ENCODE peak calls at places on chromosomes 11 and 22, in five cellular contexts. D is GM12878, H is H1, C is HepG2, V is K562. I is an unnamed sample.

GRCh38 chr11:122105009-122105828 is 10.8 kb downstream of the BLID start:
- DNase-seq in V (no peak), C (no peak), H (no peak), D (no peak), I (no peak)

GRCh38 chr11:65204646-65205601 is 23.2 kb downstream of the CAPN1 start:
- DNase-seq in C (peak), V (peak), D (no peak), H (no peak), I (peak)

GRCh38 chr11:62791501-62792192 is at the start of gene TMEM223:
- DNase-seq in C (peak), D (no peak), V (peak), H (no peak), I (peak)

GRCh38 chr11:63866211-63866610 is 27.3 kb downstream of the MARK2 start:
- DNase-seq in V (peak), D (peak), C (no peak), H (no peak), I (no peak)

GRCh38 chr11:72578541-72578940 is 95.7 kb downstream of the PDE2A start:
- DNase-seq in H (no peak), V (no peak), D (no peak), C (no peak), I (no peak)

GRCh38 chr22:28907311-28908008 is 24.1 kb downstream of the ZNRF3 start:
- DNase-seq in D (peak), V (no peak), H (no peak), C (no peak), I (no peak)

GRCh38 chr11:30128269-30128932 is 102.4 kb upstream of the FSHB start:
- DNase-seq in V (peak), H (no peak), D (no peak), C (peak), I (peak)

GRCh38 chr11:117421041-117421440 is 93.4 kb downstream of the CEP164 start:
- DNase-seq in C (no peak), H (no peak), V (no peak), D (no peak), I (no peak)

GRCh38 chr22:35630891-35631290 is 13.8 kb upstream of the MB start:
- DNase-seq in C (no peak), V (no peak), H (no peak), D (no peak), I (no peak)

GRCh38 chr11:64297722-64298358 is 2.3 kb upstream of the CATSPERZ start:
- DNase-seq in H (no peak), V (no peak), C (no peak), D (no peak), I (no peak)

GRCh38 chr11:74025467-74026166 is 16.7 kb upstream of the UCP3 start:
- DNase-seq in H (no peak), V (no peak), D (no peak), C (no peak), I (no peak)

GRCh38 chr11:124935548-124936514 is at the start of gene HEPACAM:
- DNase-seq in H (no peak), D (no peak), C (peak), V (no peak), I (no peak)

GRCh38 chr11:75547617-75548054 is 14.4 kb upstream of the SERPINH1 start:
- DNase-seq in C (peak), D (no peak), V (peak), H (no peak), I (peak)

GRCh38 chr11:9313648-9314290 is 624 bp downstream of the TMEM41B start:
- DNase-seq in D (no peak), C (no peak), V (peak), H (no peak), I (no peak)

GRCh38 chr11:107676341-107676740 is 35.5 kb downstream of the SLN start:
- DNase-seq in H (no peak), D (no peak), C (no peak), V (no peak), I (no peak)

GRCh38 chr11:86916330-86916729 is 38.9 kb downstream of the FZD4 start:
- DNase-seq in H (no peak), V (no peak), C (no peak), D (no peak), I (peak)

GRCh38 chr11:66720899-66721470 is 8.0 kb downstream of the SPTBN2 start:
- DNase-seq in C (no peak), H (no peak), D (no peak), V (no peak), I (no peak)

GRCh38 chr11:26158251-26158650 is 173.7 kb upstream of the ANO3 start:
- DNase-seq in V (no peak), H (no peak), C (no peak), D (no peak), I (no peak)

GRCh38 chr11:59189986-59190385 is 18.1 kb downstream of the DTX4 start:
- DNase-seq in H (no peak), C (no peak), D (no peak), V (no peak), I (no peak)

GRCh38 chr11:12229450-12230229 is 119.2 kb downstream of the MICAL2 start:
- DNase-seq in D (no peak), V (no peak), C (no peak), H (no peak), I (peak)
- TF ChIP-seq HDAC2 in D (no peak), V (no peak), C (no peak), H (no peak), I (no peak)

GRCh38 chr11:17263803-17264202 is 12.7 kb upstream of the NUCB2 start:
- DNase-seq in V (no peak), C (no peak), D (no peak), H (no peak), I (no peak)
- TF ChIP-seq HDAC2 in V (no peak), C (no peak), D (no peak), H (no peak), I (no peak)

DNA sequence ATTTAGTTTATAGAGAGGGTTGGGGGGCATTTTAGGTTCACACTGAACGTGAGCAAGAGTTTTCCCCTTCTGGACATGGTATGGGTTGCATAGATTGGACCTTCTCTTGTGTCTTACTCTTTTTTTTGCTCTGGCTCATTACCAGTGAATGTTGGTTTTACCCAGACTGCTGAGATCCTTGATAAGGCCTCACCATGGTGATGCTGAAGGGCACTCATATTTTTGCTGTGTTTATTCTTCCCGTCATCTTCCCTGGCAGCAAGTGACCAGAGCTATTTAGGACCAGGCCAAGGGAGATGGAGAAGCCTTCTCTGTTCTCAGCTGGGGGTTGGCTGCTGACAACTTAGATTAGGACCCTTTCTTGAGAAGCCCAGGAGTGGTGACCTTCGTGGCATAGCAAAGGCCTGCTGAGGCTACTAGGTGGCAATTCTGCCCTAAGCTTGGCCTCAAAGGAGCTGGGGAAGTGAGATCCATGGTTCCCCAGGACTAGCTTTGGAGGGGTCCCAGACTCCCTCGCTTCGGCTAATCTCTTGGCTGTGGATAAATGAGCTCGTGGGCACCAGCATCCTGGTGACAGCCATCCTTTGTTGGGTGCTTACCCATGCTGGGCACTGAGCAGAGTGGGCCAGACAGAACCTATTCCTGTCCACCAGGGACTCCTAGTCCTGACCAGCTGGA is 47.3 kb downstream of the GRIK4 start:
- DNase-seq in D (no peak), C (no peak), V (no peak), H (no peak), I (no peak)
- TF ChIP-seq HDAC2 in D (no peak), C (no peak), V (no peak), H (no peak), I (no peak)

DNA sequence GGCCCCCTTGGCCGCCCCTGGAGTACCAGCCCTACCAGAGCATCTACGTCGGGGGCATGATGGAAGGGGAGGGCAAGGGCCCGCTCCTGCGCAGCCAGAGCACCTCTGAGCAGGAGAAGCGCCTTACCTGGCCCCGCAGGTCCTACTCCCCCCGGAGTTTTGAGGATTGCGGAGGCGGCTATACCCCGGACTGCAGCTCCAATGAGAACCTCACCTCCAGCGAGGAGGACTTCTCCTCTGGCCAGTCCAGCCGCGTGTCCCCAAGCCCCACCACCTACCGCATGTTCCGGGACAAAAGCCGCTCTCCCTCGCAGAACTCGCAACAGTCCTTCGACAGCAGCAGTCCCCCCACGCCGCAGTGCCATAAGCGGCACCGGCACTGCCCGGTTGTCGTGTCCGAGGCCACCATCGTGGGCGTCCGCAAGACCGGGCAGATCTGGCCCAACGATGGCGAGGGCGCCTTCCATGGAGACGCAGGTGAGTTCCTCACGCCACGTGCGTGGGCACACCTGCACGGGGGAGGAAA is 1.5 kb downstream of the BCR start:
- DNase-seq in H (no peak), D (no peak), C (no peak), V (peak), I (no peak)
- TF ChIP-seq HDAC2 in H (no peak), D (no peak), C (no peak), V (no peak), I (no peak)

GRCh38 chr22:31926086-31926485 is 18.2 kb upstream of the YWHAH start:
- DNase-seq in H (no peak), C (no peak), V (no peak), D (no peak), I (no peak)

GRCh38 chr22:31923166-31923565 is 21.2 kb upstream of the YWHAH start:
- DNase-seq in D (no peak), H (no peak), V (no peak), C (no peak), I (no peak)

GRCh38 chr22:31926969-31927368 is 17.4 kb upstream of the YWHAH start:
- DNase-seq in V (no peak), D (no peak), C (no peak), H (no peak), I (no peak)

GRCh38 chr22:31923761-31924160 is 20.6 kb upstream of the YWHAH start:
- DNase-seq in V (no peak), H (no peak), D (no peak), C (no peak), I (no peak)

GRCh38 chr22:31925056-31925455 is 19.3 kb upstream of the YWHAH start:
- DNase-seq in H (no peak), V (no peak), D (no peak), C (no peak), I (no peak)
- TF ChIP-seq HDAC2 in H (no peak), V (no peak), D (no peak), C (no peak), I (no peak)

I was measured in A549.